ENCODE peak calls at places on chromosomes 7 and 10, in six cellular contexts. V is naive thymus-derived CD8-positive, alpha-beta T cell; K is KG1; O is stimulated activated naive CD8-positive, alpha-beta T cell treated with anti-CD3 and anti-CD28 coated beads, Interleukin-15, Interleukin-2, amounts not matched to agents 100 U/mL and 50 U/mL, for 24 hours; D is cerebellar cortex; J is stimulated activated CD8-positive, alpha-beta memory T cell treated with anti-CD3 and anti-CD28 coated beads, Interleukin-15, amount 100 ng/mL, for 24 hours. E is an unnamed sample.
A peak's percentile ranks its signal among the peaks of the same experiment; 100 is the strongest.

GRCh38 chr7:151794508-151795167 is 82.3 kb downstream of the PRKAG2 start:
- DNase-seq in V (no peak), K (no peak), O (no peak), D (no peak), J (no peak), E (no peak)

GRCh38 chr7:22435105-22435504 is 64.9 kb downstream of the STEAP1B start:
- DNase-seq in V (no peak), K (no peak), O (no peak), D (no peak), J (no peak), E (peak; percentile 43)

GRCh38 chr7:26305048-26305868 is 13.6 kb downstream of the SNX10 start:
- DNase-seq in V (no peak), K (no peak), O (peak; percentile 12), D (no peak), J (no peak), E (no peak)

GRCh38 chr10:110778221-110778620 is 93.5 kb upstream of the PDCD4 start:
- DNase-seq in V (no peak), K (no peak), O (no peak), D (no peak), J (no peak), E (no peak)

GRCh38 chr10:114337510-114338462 is 66.5 kb downstream of the AFAP1L2 start:
- DNase-seq in V (no peak), K (no peak), O (peak; percentile 62), D (peak; percentile 96), J (no peak), E (peak; percentile 42)

GRCh38 chr7:117582219-117582704 is 102.4 kb downstream of the CFTR start:
- DNase-seq in V (no peak), K (no peak), O (no peak), D (no peak), J (no peak), E (no peak)

GRCh38 chr7:122316467-122317394 is 12.2 kb upstream of the FEZF1 start:
- DNase-seq in V (no peak), K (no peak), O (no peak), D (no peak), J (no peak), E (no peak)

GRCh38 chr10:50937230-50937907 is 51.9 kb upstream of the A1CF start:
- DNase-seq in V (no peak), K (no peak), O (no peak), D (peak; percentile 63), J (no peak), E (no peak)

GRCh38 chr10:87547734-87548311 is 43.1 kb downstream of the MINPP1 start:
- DNase-seq in V (no peak), K (no peak), O (no peak), D (no peak), J (no peak), E (no peak)

GRCh38 chr10:92844746-92845145 is 3.6 kb upstream of the EXOC6 start:
- DNase-seq in V (no peak), K (no peak), O (no peak), D (no peak), J (no peak), E (no peak)

GRCh38 chr10:125554753-125555152 is 128.2 kb downstream of the TEX36 start:
- DNase-seq in V (no peak), K (no peak), O (no peak), D (no peak), J (no peak), E (no peak)

GRCh38 chr7:1458676-1459511 is at the start of gene MICALL2:
- DNase-seq in V (peak; percentile 68), K (no peak), O (peak; percentile 56), D (no peak), J (no peak), E (no peak)

GRCh38 chr10:100634034-100634433 is 98.3 kb downstream of the HIF1AN start:
- DNase-seq in V (no peak), K (no peak), O (no peak), D (no peak), J (no peak), E (no peak)

GRCh38 chr10:95377950-95378349 is 87.1 kb upstream of the PDLIM1 start:
- DNase-seq in V (no peak), K (no peak), O (no peak), D (no peak), J (no peak), E (no peak)

GRCh38 chr7:8277394-8277982 is 15.5 kb upstream of the ICA1 start:
- DNase-seq in V (no peak), K (no peak), O (no peak), D (no peak), J (no peak), E (no peak)

GRCh38 chr7:55477781-55478374 is 94.4 kb downstream of the VOPP1 start:
- DNase-seq in V (no peak), K (no peak), O (no peak), D (no peak), J (no peak), E (no peak)

GRCh38 chr7:46233585-46234329 is 312.7 kb upstream of the IGFBP3 start:
- DNase-seq in V (no peak), K (no peak), O (no peak), D (no peak), J (no peak), E (no peak)

GRCh38 chr10:97914837-97915211 is 65.2 kb downstream of the GOLGA7B start:
- DNase-seq in V (peak; percentile 86), K (peak; percentile 9), O (peak; percentile 88), D (peak; percentile 75), J (peak; percentile 56), E (peak; percentile 77)

GRCh38 chr10:16967000-16967865 is 150.0 kb upstream of the RSU1 start:
- DNase-seq in V (no peak), K (no peak), O (no peak), D (no peak), J (no peak), E (no peak)

GRCh38 chr7:143172354-143172753 is 10.9 kb upstream of the TAS2R39 start:
- DNase-seq in V (no peak), K (no peak), O (no peak), D (no peak), J (no peak), E (no peak)

GRCh38 chr7:26052721-26053120 is 99.3 kb upstream of the NFE2L3 start:
- DNase-seq in V (no peak), K (no peak), O (no peak), D (no peak), J (no peak), E (no peak)

GRCh38 chr7:47847207-47847606 is 101.1 kb downstream of the PKD1L1 start:
- DNase-seq in V (no peak), K (no peak), O (no peak), D (no peak), J (no peak), E (no peak)

GRCh38 chr7:131040467-131040932 is 287.2 kb upstream of the MKLN1 start:
- DNase-seq in V (no peak), K (no peak), O (peak; percentile 61), D (peak; percentile 84), J (no peak), E (peak; percentile 59)

E was measured in GM20000.